ENCODE peak calls at places on chromosomes 13 and 19, in nine cellular contexts. H, Z, T, V, R, L, E, Q and M are unnamed samples.

GRCh38 chr13:90979059-90979458 is 368.4 kb upstream of the MIR17HG start:
- DNase-seq in H (no peak), Z (no peak), T (no peak), V (no peak), R (no peak), L (no peak), E (no peak), Q (no peak), M (no peak)

GRCh38 chr19:2268480-2268830 is 12.2 kb upstream of the JSRP1 start:
- DNase-seq in H (no peak), Z (no peak), T (no peak), V (no peak), R (no peak), L (no peak), E (no peak), Q (no peak), M (no peak)

GRCh38 chr13:26061947-26062346 is 10.1 kb upstream of the SHISA2 start:
- DNase-seq in H (no peak), Z (no peak), T (no peak), V (no peak), R (no peak), L (no peak), E (no peak), Q (no peak), M (no peak)

GRCh38 chr19:2491130-2491801 is 15.3 kb downstream of the GADD45B start:
- DNase-seq in H (no peak), Z (peak; percentile 92), T (peak; percentile 61), V (no peak), R (no peak), L (no peak), E (no peak), Q (no peak), M (no peak)

GRCh38 chr13:51331354-51331861 is 8.1 kb upstream of the SERPINE3 start:
- DNase-seq in H (no peak), Z (no peak), T (no peak), V (no peak), R (no peak), L (no peak), E (no peak), Q (no peak), M (no peak)

GRCh38 chr13:27991881-27992280 is 3.4 kb upstream of the URAD start:
- DNase-seq in H (no peak), Z (no peak), T (no peak), V (no peak), R (no peak), L (no peak), E (no peak), Q (no peak), M (no peak)

GRCh38 chr13:83498486-83499190 is 383.6 kb downstream of the SLITRK1 start:
- DNase-seq in H (no peak), Z (no peak), T (no peak), V (no peak), R (no peak), L (no peak), E (no peak), Q (no peak), M (no peak)

GRCh38 chr19:45687599-45687998 is 4.2 kb downstream of the SNRPD2 start:
- DNase-seq in H (no peak), Z (no peak), T (no peak), V (no peak), R (no peak), L (no peak), E (no peak), Q (no peak), M (no peak)

GRCh38 chr13:41562083-41562482 is 104.7 kb downstream of the RGCC start:
- DNase-seq in H (no peak), Z (no peak), T (peak; percentile 14), V (no peak), R (no peak), L (no peak), E (peak; percentile 87), Q (no peak), M (no peak)

GRCh38 chr19:16285769-16286564 is 38.7 kb upstream of the KLF2 start:
- DNase-seq in H (no peak), Z (peak; percentile 53), T (peak; percentile 33), V (no peak), R (no peak), L (peak; percentile 69), E (peak; percentile 10), Q (no peak), M (no peak)

GRCh38 chr19:30163663-30164062 is 208.5 kb upstream of the ZNF536 start:
- DNase-seq in H (no peak), Z (no peak), T (no peak), V (no peak), R (no peak), L (no peak), E (no peak), Q (no peak), M (no peak)

GRCh38 chr13:106530209-106530906 is 5.1 kb downstream of the EFNB2 start:
- DNase-seq in H (no peak), Z (no peak), T (peak; percentile 82), V (no peak), R (no peak), L (peak; percentile 29), E (no peak), Q (no peak), M (no peak)

GRCh38 chr13:26221399-26221720 is 754 bp downstream of the RNF6 start:
- DNase-seq in H (no peak), Z (no peak), T (no peak), V (no peak), R (no peak), L (no peak), E (no peak), Q (no peak), M (no peak)

GRCh38 chr19:5603626-5604025 is 18.9 kb downstream of the SAFB2 start:
- DNase-seq in H (no peak), Z (no peak), T (no peak), V (no peak), R (no peak), L (no peak), E (no peak), Q (no peak), M (no peak)

GRCh38 chr19:49042177-49042576 is 1.5 kb upstream of the CGB5 start:
- DNase-seq in H (no peak), Z (no peak), T (no peak), V (no peak), R (no peak), L (no peak), E (no peak), Q (no peak), M (no peak)

GRCh38 chr13:29587645-29588044 is 7.8 kb downstream of the SLC7A1 start:
- DNase-seq in H (no peak), Z (no peak), T (no peak), V (no peak), R (no peak), L (no peak), E (no peak), Q (no peak), M (no peak)

GRCh38 chr19:31378404-31378803 is 29.2 kb upstream of the TSHZ3 start:
- DNase-seq in H (no peak), Z (no peak), T (no peak), V (no peak), R (no peak), L (no peak), E (no peak), Q (no peak), M (no peak)

GRCh38 chr13:45297456-45298205 is 43.4 kb downstream of the TPT1 start:
- DNase-seq in H (no peak), Z (no peak), T (no peak), V (no peak), R (no peak), L (no peak), E (no peak), Q (no peak), M (no peak)

GRCh38 chr19:12840091-12841079 is 2.1 kb downstream of the MAST1 start:
- DNase-seq in H (no peak), Z (peak; percentile 77), T (peak; percentile 55), V (peak; percentile 98), R (no peak), L (peak; percentile 77), E (no peak), Q (no peak), M (no peak)

GRCh38 chr19:23055946-23056345 is 53.0 kb upstream of the ZNF728 start:
- DNase-seq in H (no peak), Z (no peak), T (no peak), V (no peak), R (no peak), L (no peak), E (no peak), Q (no peak), M (no peak)

GRCh38 chr13:23381877-23382276 is 51.6 kb downstream of the SACS start:
- DNase-seq in H (no peak), Z (no peak), T (peak; percentile 74), V (no peak), R (no peak), L (peak; percentile 31), E (peak; percentile 40), Q (no peak), M (no peak)

GRCh38 chr13:37475151-37475550 is 123.4 kb downstream of the POSTN start:
- DNase-seq in H (no peak), Z (no peak), T (no peak), V (no peak), R (no peak), L (no peak), E (no peak), Q (no peak), M (no peak)

GRCh38 chr13:94014461-94014860 is 465.0 kb downstream of the DCT start:
- DNase-seq in H (no peak), Z (no peak), T (no peak), V (no peak), R (no peak), L (no peak), E (no peak), Q (no peak), M (no peak)

GRCh38 chr19:13764101-13764807 is at the start of gene MRI1:
- DNase-seq in H (no peak), Z (peak; percentile 86), T (peak; percentile 80), V (peak; percentile 48), R (no peak), L (peak; percentile 80), E (peak; percentile 51), Q (peak; percentile 47), M (peak; percentile 53)

GRCh38 chr19:20039203-20039723 is at the start of gene ZNF682:
- DNase-seq in H (peak; percentile 71), Z (peak; percentile 91), T (peak; percentile 93), V (peak; percentile 97), R (peak; percentile 86), L (peak; percentile 98), E (peak; percentile 90), Q (peak; percentile 94), M (peak; percentile 94)

GRCh38 chr13:98585398-98585754 is 8.5 kb upstream of the STK24 start:
- DNase-seq in H (no peak), Z (no peak), T (no peak), V (no peak), R (no peak), L (no peak), E (no peak), Q (no peak), M (no peak)

GRCh38 chr13:64925284-64925683 is 2304.9 kb downstream of the PCDH9 start:
- DNase-seq in H (no peak), Z (no peak), T (peak; percentile 19), V (peak; percentile 75), R (no peak), L (no peak), E (no peak), Q (no peak), M (no peak)